ENCODE peak calls at places on chromosomes 1 and 21, in four cellular contexts. One of them, this sample, is unnamed.

GRCh38 chr1:174746024-174746808 is 253.5 kb upstream of the CACYBP start:
- DNase-seq in GM23338: no peak
- DNase-seq in hepatocyte: no peak
- DNase-seq in HCT116: no peak
- DNase-seq in this sample: no peak

GRCh38 chr1:96313216-96313615 is 408.4 kb upstream of the PTBP2 start:
- DNase-seq in GM23338: no peak
- DNase-seq in hepatocyte: no peak
- DNase-seq in HCT116: no peak
- DNase-seq in this sample: no peak

GRCh38 chr1:161730050-161730564 is 8.8 kb downstream of the FCRLB start:
- DNase-seq in GM23338: no peak
- DNase-seq in hepatocyte: no peak
- DNase-seq in HCT116: no peak
- DNase-seq in this sample: no peak

GRCh38 chr1:199522936-199523335 is 504.6 kb upstream of the NR5A2 start:
- DNase-seq in GM23338: no peak
- DNase-seq in hepatocyte: no peak
- DNase-seq in HCT116: no peak
- DNase-seq in this sample: no peak

GRCh38 chr1:9717193-9718005 is 65.9 kb downstream of the PIK3CD start:
- DNase-seq in GM23338: peak
- DNase-seq in hepatocyte: no peak
- DNase-seq in HCT116: no peak
- DNase-seq in this sample: peak

GRCh38 chr1:6007318-6008083 is 15.3 kb upstream of the NPHP4 start:
- DNase-seq in GM23338: peak
- DNase-seq in hepatocyte: no peak
- DNase-seq in HCT116: no peak
- DNase-seq in this sample: no peak

GRCh38 chr1:37851271-37851670 is 8.1 kb downstream of the MTF1 start:
- DNase-seq in GM23338: no peak
- DNase-seq in hepatocyte: no peak
- DNase-seq in HCT116: no peak
- DNase-seq in this sample: no peak

GRCh38 chr1:58784758-58785423 is 1.0 kb upstream of the JUN start:
- DNase-seq in GM23338: peak
- DNase-seq in hepatocyte: peak
- DNase-seq in HCT116: peak
- DNase-seq in this sample: peak

GRCh38 chr1:41360074-41361027 is 883 bp upstream of the FOXO6 start:
- DNase-seq in GM23338: peak
- DNase-seq in hepatocyte: peak
- DNase-seq in HCT116: no peak
- DNase-seq in this sample: no peak

GRCh38 chr1:8205771-8206170 is 112.1 kb upstream of the SLC45A1 start:
- DNase-seq in GM23338: no peak
- DNase-seq in hepatocyte: no peak
- DNase-seq in HCT116: no peak
- DNase-seq in this sample: no peak

GRCh38 chr1:53766766-53767409 is 27.9 kb upstream of the GLIS1 start:
- DNase-seq in GM23338: no peak
- DNase-seq in hepatocyte: no peak
- DNase-seq in HCT116: no peak
- DNase-seq in this sample: no peak

GRCh38 chr1:212030936-212031528 is 4.3 kb downstream of the INTS7 start:
- DNase-seq in GM23338: no peak
- DNase-seq in hepatocyte: peak
- DNase-seq in HCT116: peak
- DNase-seq in this sample: no peak

GRCh38 chr1:222975472-222976122 is 160.8 kb downstream of the DISP1 start:
- DNase-seq in GM23338: no peak
- DNase-seq in hepatocyte: no peak
- DNase-seq in HCT116: no peak
- DNase-seq in this sample: no peak
- H3K4me2 ChIP-seq in GM23338: no peak
- H3K4me2 ChIP-seq in hepatocyte: peak
- H3K4me2 ChIP-seq in HCT116: no peak
- H3K4me2 ChIP-seq in this sample: no peak

GRCh38 chr1:64175639-64176038 is 27.8 kb upstream of the UBE2U start:
- DNase-seq in GM23338: no peak
- DNase-seq in hepatocyte: no peak
- DNase-seq in HCT116: no peak
- DNase-seq in this sample: no peak

GRCh38 chr1:64171797-64172281 is 31.6 kb upstream of the UBE2U start:
- DNase-seq in GM23338: no peak
- DNase-seq in hepatocyte: peak
- DNase-seq in HCT116: peak
- DNase-seq in this sample: no peak

GRCh38 chr1:64172458-64172983 is 30.9 kb upstream of the UBE2U start:
- DNase-seq in GM23338: no peak
- DNase-seq in hepatocyte: peak
- DNase-seq in HCT116: no peak
- DNase-seq in this sample: no peak

GRCh38 chr1:64173300-64173940 is 30.0 kb upstream of the UBE2U start:
- DNase-seq in GM23338: peak
- DNase-seq in hepatocyte: no peak
- DNase-seq in HCT116: no peak
- DNase-seq in this sample: no peak
- H2AFZ ChIP-seq in GM23338: no peak
- H2AFZ ChIP-seq in hepatocyte: no peak
- H2AFZ ChIP-seq in HCT116: no peak
- H2AFZ ChIP-seq in this sample: no peak

GRCh38 chr1:2233997-2234761 is 6.1 kb downstream of the SKI start:
- DNase-seq in GM23338: peak
- DNase-seq in hepatocyte: peak
- DNase-seq in HCT116: no peak
- DNase-seq in this sample: no peak

GRCh38 chr1:2232916-2233438 is 4.9 kb downstream of the SKI start:
- DNase-seq in GM23338: peak
- DNase-seq in hepatocyte: no peak
- DNase-seq in HCT116: no peak
- DNase-seq in this sample: no peak

GRCh38 chr1:2234762-2235113 is 6.6 kb downstream of the SKI start:
- DNase-seq in GM23338: peak
- DNase-seq in hepatocyte: no peak
- DNase-seq in HCT116: no peak
- DNase-seq in this sample: no peak

GRCh38 chr1:2232255-2232915 is 4.3 kb downstream of the SKI start:
- DNase-seq in GM23338: no peak
- DNase-seq in hepatocyte: no peak
- DNase-seq in HCT116: no peak
- DNase-seq in this sample: no peak

GRCh38 chr1:2233468-2233867 is 5.3 kb downstream of the SKI start:
- DNase-seq in GM23338: peak
- DNase-seq in hepatocyte: no peak
- DNase-seq in HCT116: no peak
- DNase-seq in this sample: no peak
- H3K4me2 ChIP-seq in GM23338: no peak
- H3K4me2 ChIP-seq in hepatocyte: peak
- H3K4me2 ChIP-seq in HCT116: no peak
- H3K4me2 ChIP-seq in this sample: no peak

DNA sequence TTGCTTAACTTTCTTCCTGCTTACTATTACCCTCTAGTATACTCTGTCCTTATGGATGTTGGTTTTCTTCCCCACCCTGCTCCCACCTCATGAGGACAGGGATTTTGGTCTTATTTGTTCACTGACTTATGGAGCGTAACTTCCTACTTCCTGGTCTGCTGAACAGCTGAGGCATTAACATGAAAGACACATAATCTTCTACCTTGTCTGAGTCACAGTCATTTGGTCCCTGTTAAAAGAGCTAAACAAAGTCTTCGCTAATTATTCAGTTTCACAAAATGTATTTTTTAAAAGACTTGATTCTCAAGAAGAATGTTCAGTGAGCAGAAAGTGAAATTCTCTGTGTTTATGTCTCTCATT is 18.5 kb downstream of the RNASEL start:
- DNase-seq in GM23338: no peak
- DNase-seq in hepatocyte: no peak
- DNase-seq in HCT116: no peak
- DNase-seq in this sample: peak
- H2AFZ ChIP-seq in GM23338: no peak
- H2AFZ ChIP-seq in hepatocyte: no peak
- H2AFZ ChIP-seq in HCT116: no peak
- H2AFZ ChIP-seq in this sample: peak

GRCh38 chr1:42934541-42935312 is 23.9 kb downstream of the SLC2A1 start:
- DNase-seq in GM23338: no peak
- DNase-seq in hepatocyte: no peak
- DNase-seq in HCT116: no peak
- DNase-seq in this sample: no peak

GRCh38 chr1:42934111-42934510 is 24.6 kb downstream of the SLC2A1 start:
- DNase-seq in GM23338: no peak
- DNase-seq in hepatocyte: no peak
- DNase-seq in HCT116: no peak
- DNase-seq in this sample: no peak

GRCh38 chr1:42935971-42936308 is 22.7 kb downstream of the SLC2A1 start:
- DNase-seq in GM23338: no peak
- DNase-seq in hepatocyte: no peak
- DNase-seq in HCT116: no peak
- DNase-seq in this sample: no peak

GRCh38 chr1:42936309-42937078 is 22.2 kb downstream of the SLC2A1 start:
- DNase-seq in GM23338: no peak
- DNase-seq in hepatocyte: peak
- DNase-seq in HCT116: peak
- DNase-seq in this sample: peak

GRCh38 chr1:42935313-42935624 is 23.4 kb downstream of the SLC2A1 start:
- DNase-seq in GM23338: no peak
- DNase-seq in hepatocyte: no peak
- DNase-seq in HCT116: no peak
- DNase-seq in this sample: peak
- H3K4me2 ChIP-seq in GM23338: no peak
- H3K4me2 ChIP-seq in hepatocyte: no peak
- H3K4me2 ChIP-seq in HCT116: no peak
- H3K4me2 ChIP-seq in this sample: peak

GRCh38 chr1:55531644-55532043 is 316.5 kb upstream of the USP24 start:
- DNase-seq in GM23338: no peak
- DNase-seq in hepatocyte: no peak
- DNase-seq in HCT116: no peak
- DNase-seq in this sample: no peak
- H2AFZ ChIP-seq in GM23338: no peak
- H2AFZ ChIP-seq in hepatocyte: no peak
- H2AFZ ChIP-seq in HCT116: no peak
- H2AFZ ChIP-seq in this sample: no peak

GRCh38 chr21:35652872-35653271 is 407.5 kb downstream of the SETD4 start:
- DNase-seq in GM23338: no peak
- DNase-seq in hepatocyte: no peak
- DNase-seq in HCT116: no peak
- DNase-seq in this sample: no peak

GRCh38 chr21:35663856-35664606 is 396.3 kb downstream of the SETD4 start:
- DNase-seq in GM23338: no peak
- DNase-seq in hepatocyte: no peak
- DNase-seq in HCT116: no peak
- DNase-seq in this sample: no peak

DNA sequence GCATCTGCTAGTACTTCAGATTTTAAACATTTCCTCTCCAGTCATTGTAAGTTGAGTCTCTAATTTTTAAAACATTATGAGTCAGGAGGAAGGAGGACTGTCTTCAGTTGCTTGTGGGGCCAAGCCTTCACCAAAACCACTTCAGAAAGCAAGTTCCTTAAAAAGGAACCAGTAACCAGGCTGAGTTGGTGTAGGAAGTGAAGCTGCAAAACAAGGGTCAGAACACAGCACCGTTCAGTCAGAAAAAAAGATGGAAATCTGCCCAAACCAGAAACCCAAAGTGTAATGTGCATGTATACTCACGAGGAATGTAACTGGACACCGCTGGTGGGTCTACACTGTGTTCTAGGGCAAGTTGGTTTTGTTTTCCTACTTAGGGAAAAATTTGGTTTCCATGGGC is 402.1 kb downstream of the SETD4 start:
- DNase-seq in GM23338: no peak
- DNase-seq in hepatocyte: no peak
- DNase-seq in HCT116: no peak
- DNase-seq in this sample: no peak
- H3K4me2 ChIP-seq in GM23338: no peak
- H3K4me2 ChIP-seq in hepatocyte: no peak
- H3K4me2 ChIP-seq in HCT116: no peak
- H3K4me2 ChIP-seq in this sample: no peak

GRCh38 chr1:60911980-60912692 is 170.2 kb upstream of the NFIA start:
- DNase-seq in GM23338: peak
- DNase-seq in hepatocyte: no peak
- DNase-seq in HCT116: no peak
- DNase-seq in this sample: no peak
- H2AFZ ChIP-seq in GM23338: peak
- H2AFZ ChIP-seq in hepatocyte: no peak
- H2AFZ ChIP-seq in HCT116: no peak
- H2AFZ ChIP-seq in this sample: no peak

GRCh38 chr1:16944038-16944437 is 22.3 kb downstream of the CROCC start:
- DNase-seq in GM23338: no peak
- DNase-seq in hepatocyte: no peak
- DNase-seq in HCT116: no peak
- DNase-seq in this sample: no peak

DNA sequence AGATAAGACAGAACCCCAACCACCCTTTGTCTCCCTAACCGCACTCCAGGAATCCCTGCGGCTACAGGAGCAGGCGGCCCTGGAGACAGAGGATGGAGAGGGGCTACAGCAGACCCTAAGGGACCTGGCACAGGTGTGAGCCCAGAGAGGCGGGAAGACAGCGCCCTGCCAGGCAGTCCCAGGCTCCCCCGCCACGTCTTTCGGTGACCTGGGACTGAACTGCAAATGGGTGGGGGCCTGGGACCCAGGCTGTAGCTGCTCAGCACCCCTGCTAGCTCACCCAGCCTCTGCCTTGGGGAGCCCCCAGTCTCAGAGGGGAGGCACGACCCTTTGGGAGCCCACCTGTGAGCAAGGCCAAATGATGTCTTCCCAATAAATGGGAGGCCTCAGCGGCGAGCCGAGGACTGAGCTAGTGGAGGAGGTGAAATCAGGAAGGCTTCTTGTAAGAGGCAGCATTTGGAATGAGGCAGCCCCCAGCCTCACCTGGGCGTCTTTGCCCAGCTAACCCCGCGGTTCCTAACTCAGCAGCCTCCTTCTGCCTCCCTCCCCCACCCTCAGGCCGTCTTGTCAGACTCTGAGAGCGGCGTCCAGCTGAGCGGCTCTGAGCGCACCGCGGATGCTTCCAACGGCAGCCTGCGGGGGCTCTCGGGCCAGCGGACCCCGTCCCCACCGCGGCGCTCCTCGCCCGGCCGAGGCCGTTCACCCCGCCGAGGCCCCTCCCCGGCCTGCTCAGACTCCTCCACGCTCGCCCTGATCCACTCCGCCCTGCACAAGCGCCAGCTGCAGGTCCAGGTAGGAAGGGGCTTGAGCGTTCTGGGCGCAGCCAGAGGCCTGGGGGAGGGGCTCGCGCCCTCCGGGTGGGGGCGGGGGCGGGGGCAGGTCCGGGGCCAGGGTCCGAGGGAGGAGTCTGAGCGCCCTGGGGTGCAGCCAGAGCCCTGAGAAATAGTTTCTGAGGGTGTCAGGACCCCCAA is 16.9 kb downstream of the CROCC start:
- DNase-seq in GM23338: peak
- DNase-seq in hepatocyte: no peak
- DNase-seq in HCT116: no peak
- DNase-seq in this sample: no peak
- H3K4me2 ChIP-seq in GM23338: peak
- H3K4me2 ChIP-seq in hepatocyte: peak
- H3K4me2 ChIP-seq in HCT116: no peak
- H3K4me2 ChIP-seq in this sample: no peak

This sample was measured in OCI-LY7.